ENCODE peak calls at places on chromosome X, in five cellular contexts. V is HS-27A, U is GM03348, I is tibial artery, P is activated T-cell treated with anti-CD3 and anti-CD28 coated beads for 1 hour. B is an unnamed sample.

GRCh38 chrX:19672211-19672814 is 157.0 kb upstream of the MAP3K15 start:
- DNase-seq in V (no peak), U (no peak), I (no peak), P (no peak), B (no peak)

GRCh38 chrX:22795680-22796079 is 204.1 kb upstream of the DDX53 start:
- DNase-seq in V (no peak), U (no peak), I (no peak), P (no peak), B (no peak)

GRCh38 chrX:150362599-150363481 is at the start of gene MAMLD1:
- DNase-seq in V (no peak), U (peak), I (peak), P (no peak), B (peak)

GRCh38 chrX:40867352-40867751 is 132.0 kb upstream of the MED14 start:
- DNase-seq in V (peak), U (peak), I (no peak), P (no peak), B (no peak)

GRCh38 chrX:8305336-8305735 is 134.3 kb upstream of the VCX2 start:
- DNase-seq in V (no peak), U (no peak), I (no peak), P (no peak), B (no peak)

GRCh38 chrX:150161092-150161672 is 201.9 kb upstream of the MAMLD1 start:
- DNase-seq in V (no peak), U (peak), I (no peak), P (no peak), B (no peak)

GRCh38 chrX:53547668-53548067 is 113.5 kb upstream of the HSD17B10 start:
- DNase-seq in V (no peak), U (no peak), I (no peak), P (no peak), B (no peak)

GRCh38 chrX:129701624-129702069 is 37.1 kb upstream of the XPNPEP2 start:
- DNase-seq in V (no peak), U (peak), I (peak), P (no peak), B (no peak)

GRCh38 chrX:19739683-19740082 is 147.7 kb downstream of the SH3KBP1 start:
- DNase-seq in V (peak), U (peak), I (peak), P (peak), B (peak)

GRCh38 chrX:71118985-71119535 is 664 bp downstream of the MED12 start:
- DNase-seq in V (no peak), U (peak), I (no peak), P (no peak), B (no peak)

GRCh38 chrX:13430136-13430827 is 110.4 kb upstream of the ATXN3L start:
- DNase-seq in V (no peak), U (no peak), I (no peak), P (no peak), B (no peak)

GRCh38 chrX:105526431-105526830 is 295.9 kb upstream of the NRK start:
- DNase-seq in V (no peak), U (no peak), I (no peak), P (no peak), B (no peak)

GRCh38 chrX:46757593-46757992 is 1.3 kb downstream of the SLC9A7 start:
- DNase-seq in V (no peak), U (no peak), I (no peak), P (no peak), B (no peak)

GRCh38 chrX:51894697-51895336 is 1.4 kb downstream of the MAGED1 start:
- DNase-seq in V (no peak), U (peak), I (peak), P (no peak), B (no peak)

GRCh38 chrX:45803383-45803921 is 602.8 kb upstream of the DIPK2B start:
- DNase-seq in V (peak), U (peak), I (no peak), P (no peak), B (no peak)

GRCh38 chrX:79138658-79139241 is 5.7 kb upstream of the GPR174 start:
- DNase-seq in V (no peak), U (no peak), I (no peak), P (no peak), B (no peak)

GRCh38 chrX:112852850-112853249 is 12.2 kb upstream of the AMOT start:
- DNase-seq in V (no peak), U (no peak), I (no peak), P (no peak), B (no peak)

GRCh38 chrX:9611436-9612145 is 146.7 kb downstream of the TBL1X start:
- DNase-seq in V (no peak), U (no peak), I (no peak), P (no peak), B (no peak)

GRCh38 chrX:155841232-155841631 is 39.9 kb upstream of the VAMP7 start:
- DNase-seq in V (no peak), U (no peak), I (no peak), P (no peak), B (no peak)

GRCh38 chrX:41589634-41590270 is 99.0 kb upstream of the GPR34 start:
- DNase-seq in V (no peak), U (peak), I (no peak), P (no peak), B (no peak)

GRCh38 chrX:22952011-22952410 is 47.7 kb upstream of the DDX53 start:
- DNase-seq in V (no peak), U (no peak), I (no peak), P (no peak), B (no peak)

GRCh38 chrX:45258741-45259402 is 58.2 kb upstream of the DIPK2B start:
- DNase-seq in V (no peak), U (no peak), I (no peak), P (no peak), B (no peak)

GRCh38 chrX:129759576-129760061 is 20.1 kb upstream of the SASH3 start:
- DNase-seq in V (no peak), U (peak), I (no peak), P (no peak), B (no peak)

B was measured in CD8-positive, alpha-beta T cell.